ENCODE peak calls at places on chromosomes 16 and 17, in seven cellular contexts. O is uterus; D is NAMALWA; K is anterior cingulate cortex; T is iris pigment epithelial cell; J is stimulated activated naive CD4-positive, alpha-beta T cell; C is gastrocnemius medialis. Y is an unnamed sample.

GRCh38 chr16:85819711-85820110 is 20.2 kb downstream of the COX4I1 start:
- DNase-seq in C (no peak), O (no peak), D (no peak), J (no peak), T (no peak), K (no peak), Y (no peak)

GRCh38 chr17:56597495-56597990 is 4.0 kb downstream of the NOG start:
- DNase-seq in J (no peak), O (no peak), K (no peak), D (no peak), T (peak), C (no peak), Y (no peak)

GRCh38 chr16:85398050-85398451 is 215.1 kb upstream of the GSE1 start:
- DNase-seq in K (no peak), T (no peak), J (no peak), O (no peak), C (no peak), D (no peak), Y (no peak)

GRCh38 chr17:20063665-20064648 is 54.8 kb downstream of the SPECC1 start:
- DNase-seq in D (no peak), J (no peak), C (peak), O (peak), T (peak), K (peak), Y (peak)

GRCh38 chr17:37168731-37169353 is 206.9 kb upstream of the C17orf78 start:
- DNase-seq in J (no peak), C (no peak), T (no peak), D (no peak), K (no peak), O (no peak), Y (no peak)

GRCh38 chr16:76343761-76344160 is 66.6 kb downstream of the CNTNAP4 start:
- DNase-seq in K (no peak), D (no peak), T (no peak), J (no peak), O (no peak), C (no peak), Y (no peak)

GRCh38 chr16:52526429-52526828 is 20.5 kb downstream of the TOX3 start:
- DNase-seq in K (no peak), C (no peak), J (no peak), O (no peak), D (no peak), T (no peak), Y (no peak)

GRCh38 chr17:76523084-76524037 is 14.1 kb downstream of the CYGB start:
- DNase-seq in K (no peak), C (peak), T (peak), J (peak), D (peak), O (peak), Y (peak)

GRCh38 chr16:23959069-23959800 is 123.5 kb downstream of the PRKCB start:
- DNase-seq in D (peak), J (no peak), O (no peak), K (no peak), C (no peak), T (no peak), Y (peak)

GRCh38 chr17:81911277-81911961 is at the start of gene PCYT2:
- DNase-seq in J (peak), T (peak), K (peak), C (peak), O (peak), D (peak), Y (peak)

GRCh38 chr16:58020628-58021521 is 4.7 kb upstream of the MMP15 start:
- DNase-seq in D (peak), K (no peak), O (peak), T (peak), J (peak), C (no peak), Y (peak)

GRCh38 chr17:28514571-28515002 is 8.4 kb downstream of the FOXN1 start:
- DNase-seq in K (no peak), J (no peak), O (no peak), C (no peak), T (no peak), D (no peak), Y (no peak)

GRCh38 chr17:73650147-73650546 is 5.9 kb upstream of the SDK2 start:
- DNase-seq in T (peak), C (no peak), J (no peak), O (no peak), D (peak), K (no peak), Y (no peak)

GRCh38 chr16:75402821-75403475 is 30.4 kb downstream of the CFDP1 start:
- DNase-seq in K (no peak), O (no peak), J (peak), D (peak), T (peak), C (no peak), Y (peak)

GRCh38 chr17:79160980-79161621 is 86.5 kb downstream of the ENGASE start:
- DNase-seq in K (no peak), O (no peak), T (peak), D (peak), C (no peak), J (peak), Y (peak)

GRCh38 chr17:74521701-74522201 is 9.5 kb downstream of the CD300LB start:
- DNase-seq in T (no peak), D (no peak), J (no peak), O (no peak), K (no peak), C (no peak), Y (peak)

GRCh38 chr16:29678691-29679267 is at the start of gene QPRT:
- DNase-seq in T (peak), J (no peak), K (no peak), O (peak), C (no peak), D (peak), Y (peak)

GRCh38 chr16:49514391-49514980 is 140.9 kb downstream of the C16orf78 start:
- DNase-seq in K (no peak), O (no peak), D (no peak), T (no peak), J (no peak), C (no peak), Y (no peak)

GRCh38 chr16:85428899-85429775 is 184.0 kb upstream of the GSE1 start:
- DNase-seq in C (no peak), T (no peak), D (no peak), K (no peak), J (no peak), O (peak), Y (no peak)

GRCh38 chr16:57092786-57093301 is 461 bp downstream of the CPNE2 start:
- DNase-seq in C (no peak), O (no peak), D (peak), K (no peak), J (no peak), T (no peak), Y (peak)

GRCh38 chr17:17736205-17737183 is 55.2 kb downstream of the RAI1 start:
- DNase-seq in O (no peak), J (no peak), T (no peak), D (no peak), K (no peak), C (no peak), Y (no peak)

GRCh38 chr16:79066621-79067020 is 533.9 kb downstream of the MAF start:
- DNase-seq in T (no peak), D (no peak), C (no peak), O (no peak), K (no peak), J (no peak), Y (no peak)

GRCh38 chr17:8949061-8949622 is 16.4 kb downstream of the PIK3R5 start:
- DNase-seq in K (no peak), J (no peak), D (no peak), C (no peak), T (no peak), O (no peak), Y (no peak)

GRCh38 chr17:32732900-32733299 is 144.0 kb downstream of the MYO1D start:
- DNase-seq in C (no peak), J (no peak), D (no peak), K (no peak), O (no peak), T (no peak), Y (no peak)

GRCh38 chr16:83939266-83939856 is 13.7 kb upstream of the OSGIN1 start:
- DNase-seq in T (no peak), K (no peak), J (no peak), D (no peak), C (no peak), O (no peak), Y (peak)

GRCh38 chr17:77537566-77537965 is 396.8 kb downstream of the SEC14L1 start:
- DNase-seq in K (no peak), J (no peak), O (no peak), T (no peak), D (no peak), C (no peak), Y (no peak)

GRCh38 chr16:11004351-11004750 is 60.0 kb downstream of the CLEC16A start:
- DNase-seq in T (peak), O (no peak), K (no peak), C (no peak), J (no peak), D (no peak), Y (no peak)

GRCh38 chr17:31834448-31834847 is 24.6 kb downstream of the COPRS start:
- DNase-seq in T (no peak), K (no peak), D (no peak), O (no peak), J (no peak), C (no peak), Y (peak)

GRCh38 chr16:2740476-2740875 is 12.0 kb upstream of the SRRM2 start:
- DNase-seq in C (no peak), T (no peak), J (no peak), K (no peak), O (no peak), D (no peak), Y (no peak)

GRCh38 chr17:8158267-8159031 is 4.3 kb downstream of the VAMP2 start:
- DNase-seq in K (no peak), O (peak), J (peak), T (peak), C (peak), D (peak), Y (peak)

GRCh38 chr16:3187798-3188674 is at the start of gene OR1F1:
- DNase-seq in C (no peak), D (no peak), J (no peak), O (no peak), T (peak), K (no peak), Y (no peak)

GRCh38 chr16:85378145-85379040 is 234.7 kb upstream of the GSE1 start:
- DNase-seq in D (no peak), K (no peak), T (no peak), J (no peak), C (no peak), O (no peak), Y (peak)

GRCh38 chr16:84555418-84556196 is 51.1 kb upstream of the MEAK7 start:
- DNase-seq in O (no peak), D (peak), T (no peak), K (peak), J (peak), C (no peak), Y (peak)

GRCh38 chr17:75712480-75712879 is 8.8 kb upstream of the ITGB4 start:
- DNase-seq in J (no peak), T (peak), D (no peak), O (no peak), C (no peak), K (no peak), Y (no peak)

GRCh38 chr17:49742256-49742655 is 21.7 kb downstream of the FAM117A start:
- DNase-seq in D (peak), J (peak), K (no peak), T (peak), C (no peak), O (no peak), Y (peak)

GRCh38 chr17:57668332-57668731 is 76.8 kb downstream of the CCDC182 start:
- DNase-seq in O (no peak), J (no peak), T (no peak), K (no peak), C (no peak), D (no peak), Y (no peak)

GRCh38 chr17:70668938-70669778 is 499.8 kb downstream of the KCNJ2 start:
- DNase-seq in T (no peak), D (no peak), J (no peak), K (no peak), C (no peak), O (no peak), Y (no peak)

GRCh38 chr17:16516594-16517018 is 24.6 kb upstream of the LRRC75A start:
- DNase-seq in T (peak), J (no peak), C (no peak), K (no peak), O (peak), D (no peak), Y (peak)

Y was measured in KBM-7.